ENCODE peak calls at places on chromosomes 4 and X, in four cellular contexts. B is iPS DF 6.9; K is SJCRH30; Q is naive thymus-derived CD4-positive, alpha-beta T cell. S is an unnamed sample.

GRCh38 chrX:45001038-45001437 is 128.1 kb downstream of the KDM6A start:
- DNase-seq in B (no peak), K (no peak), Q (no peak), S (no peak)

GRCh38 chr4:152972821-152973613 is 36.9 kb downstream of the FHDC1 start:
- DNase-seq in B (no peak), K (no peak), Q (no peak), S (no peak)

GRCh38 chrX:154013614-154014360 is 5.9 kb downstream of the IRAK1 start:
- DNase-seq in B (no peak), K (peak; percentile 56), Q (peak; percentile 49), S (peak; percentile 32)

GRCh38 chr4:182493377-182493776 is 250.2 kb downstream of the TENM3 start:
- DNase-seq in B (no peak), K (no peak), Q (no peak), S (no peak)

GRCh38 chr4:78644744-78645330 is 93.3 kb downstream of the ANXA3 start:
- DNase-seq in B (peak; percentile 27), K (peak; percentile 63), Q (peak; percentile 58), S (peak; percentile 8)

GRCh38 chr4:158710814-158711213 is 12.4 kb downstream of the PPID start:
- DNase-seq in B (no peak), K (peak; percentile 1), Q (no peak), S (no peak)

GRCh38 chr4:26763063-26763462 is 97.6 kb upstream of the STIM2 start:
- DNase-seq in B (no peak), K (no peak), Q (no peak), S (no peak)

GRCh38 chr4:133929540-133929939 is 272.0 kb downstream of the PABPC4L start:
- DNase-seq in B (no peak), K (no peak), Q (no peak), S (no peak)

GRCh38 chr4:48594185-48594584 is 104.1 kb downstream of the ZAR1 start:
- DNase-seq in B (no peak), K (no peak), Q (no peak), S (no peak)

GRCh38 chr4:173218411-173219125 is 50.0 kb downstream of the GALNT7 start:
- DNase-seq in B (no peak), K (peak; percentile 43), Q (no peak), S (no peak)

GRCh38 chr4:188879598-188879997 is 740.4 kb downstream of the TRIML1 start:
- DNase-seq in B (no peak), K (no peak), Q (no peak), S (no peak)

GRCh38 chrX:2958199-2958598 is 29.1 kb upstream of the ARSD start:
- DNase-seq in B (no peak), K (no peak), Q (no peak), S (no peak)

GRCh38 chr4:77151246-77151645 is 5.8 kb upstream of the CCNG2 start:
- DNase-seq in B (no peak), K (no peak), Q (no peak), S (no peak)

GRCh38 chr4:84286048-84286447 is 213.0 kb downstream of the NKX6-1 start:
- DNase-seq in B (no peak), K (no peak), Q (no peak), S (no peak)

GRCh38 chr4:115229873-115230272 is 116.5 kb upstream of the NDST4 start:
- DNase-seq in B (no peak), K (no peak), Q (no peak), S (no peak)

GRCh38 chr4:41143721-41144379 is 70.5 kb downstream of the APBB2 start:
- DNase-seq in B (no peak), K (peak; percentile 84), Q (no peak), S (no peak)

GRCh38 chr4:336099-336892 is 1.3 kb upstream of the ZNF141 start:
- DNase-seq in B (no peak), K (no peak), Q (no peak), S (no peak)

GRCh38 chr4:99934891-99935290 is 11.5 kb downstream of the DNAJB14 start:
- DNase-seq in B (no peak), K (no peak), Q (no peak), S (no peak)

GRCh38 chr4:122666527-122667245 is 45.8 kb upstream of the IL21 start:
- DNase-seq in B (no peak), K (no peak), Q (peak; percentile 12), S (no peak)

GRCh38 chrX:41664307-41665299 is 24.2 kb upstream of the GPR34 start:
- DNase-seq in B (no peak), K (no peak), Q (no peak), S (no peak)

GRCh38 chr4:141853091-141853734 is 216.8 kb downstream of the IL15 start:
- DNase-seq in B (no peak), K (peak; percentile 36), Q (no peak), S (no peak)

GRCh38 chr4:15956179-15956850 is 6.7 kb downstream of the FGFBP2 start:
- DNase-seq in B (peak; percentile 63), K (peak; percentile 80), Q (peak; percentile 64), S (peak; percentile 19)

GRCh38 chrX:100946521-100946920 is 17.8 kb upstream of the XKRX start:
- DNase-seq in B (no peak), K (peak; percentile 26), Q (no peak), S (no peak)

GRCh38 chr4:150139297-150139696 is 61.1 kb downstream of the DCLK2 start:
- DNase-seq in B (no peak), K (no peak), Q (no peak), S (no peak)

GRCh38 chr4:1675136-1675801 is 8.8 kb downstream of the FAM53A start:
- DNase-seq in B (no peak), K (no peak), Q (no peak), S (no peak)

GRCh38 chr4:175469519-175469918 is 342.5 kb downstream of the GPM6A start:
- DNase-seq in B (no peak), K (peak; percentile 2), Q (no peak), S (no peak)

GRCh38 chr4:87073570-87074470 is 139.0 kb downstream of the AFF1 start:
- DNase-seq in B (no peak), K (peak; percentile 26), Q (peak; percentile 59), S (peak; percentile 12)

GRCh38 chr4:45668086-45668485 is 455.8 kb downstream of the GABRG1 start:
- DNase-seq in B (no peak), K (peak; percentile 34), Q (no peak), S (no peak)

GRCh38 chr4:45661893-45662292 is 462.0 kb downstream of the GABRG1 start:
- DNase-seq in B (no peak), K (no peak), Q (no peak), S (no peak)

GRCh38 chr4:45662996-45663395 is 460.9 kb downstream of the GABRG1 start:
- DNase-seq in B (no peak), K (peak; percentile 75), Q (no peak), S (no peak)

DNA sequence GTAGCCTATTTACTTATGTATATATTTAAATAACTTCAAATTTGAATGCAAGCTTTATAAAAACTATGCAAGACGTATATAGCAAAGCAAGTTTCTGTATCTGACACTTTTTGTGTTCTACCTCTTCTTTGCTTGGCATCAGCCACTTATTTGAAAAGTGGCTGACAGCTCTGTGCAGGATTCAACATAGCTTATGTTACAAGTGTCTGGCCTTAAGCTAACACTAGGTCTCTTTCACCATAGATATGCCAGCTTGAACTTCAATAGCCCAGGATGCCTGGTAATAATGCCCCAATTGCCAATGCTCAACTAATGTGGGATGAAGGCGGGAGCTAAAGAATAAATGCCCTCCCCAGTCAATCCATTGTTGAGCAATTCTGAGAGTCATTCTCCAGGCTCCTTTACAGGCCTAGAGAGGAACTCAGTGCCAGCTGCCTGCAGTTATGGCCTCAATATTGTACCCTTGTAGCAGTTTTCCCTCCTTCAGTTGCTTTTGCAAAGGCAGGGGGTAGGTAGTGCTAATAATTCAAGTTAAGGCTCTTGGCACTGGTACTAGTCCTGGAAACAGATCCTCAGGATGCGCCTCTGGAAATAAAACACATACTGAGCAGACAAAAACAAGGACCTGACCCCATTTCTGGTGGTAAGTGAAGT is 460.2 kb downstream of the GABRG1 start:
- DNase-seq in B (no peak), K (no peak), Q (no peak), S (no peak)
- H3K9me3 ChIP-seq in B (no peaks in the 10 kb centered on the region), K (no peaks in the 10 kb centered on the region), Q (no peaks in the 10 kb centered on the region), S (no peaks in the 10 kb centered on the region)

GRCh38 chrX:53587795-53588194 is 98.7 kb downstream of the HUWE1 start:
- DNase-seq in B (no peak), K (no peak), Q (no peak), S (no peak)
- H3K9me3 ChIP-seq in B (no peaks in the 10 kb centered on the region), K (no peaks in the 10 kb centered on the region), Q (no peaks in the 10 kb centered on the region), S (no peaks in the 10 kb centered on the region)

DNA sequence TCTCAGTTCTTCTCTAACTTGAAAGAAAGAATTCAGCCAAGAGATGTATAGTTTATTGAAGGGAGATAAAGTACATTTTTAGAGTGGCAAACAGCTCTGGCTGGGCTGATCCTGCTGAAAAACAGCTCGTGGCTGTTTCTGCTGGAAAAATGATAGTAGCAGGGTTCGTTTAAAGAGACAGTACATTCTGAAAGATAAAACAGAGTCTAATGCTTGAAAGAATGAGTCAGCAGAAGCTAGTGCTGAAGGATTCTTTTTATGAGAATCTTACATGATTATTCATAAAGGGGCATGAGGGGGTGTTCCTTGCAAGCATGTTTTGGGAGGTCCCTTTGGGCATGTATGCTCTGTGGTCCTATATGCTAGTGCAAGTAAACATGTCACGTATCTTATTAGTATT is 790.0 kb downstream of the PCDH18 start:
- DNase-seq in B (no peak), K (no peak), Q (no peak), S (no peak)
- H3K9me3 ChIP-seq in B (no peaks in the 10 kb centered on the region), K (no peaks in the 10 kb centered on the region), Q (no peaks in the 10 kb centered on the region), S (no peaks in the 10 kb centered on the region)

GRCh38 chr4:11323771-11324170 is 104.9 kb downstream of the HS3ST1 start:
- DNase-seq in B (peak; percentile 2), K (no peak), Q (no peak), S (no peak)
- H3K9me3 ChIP-seq in B (peaks cover 2% of the 10 kb centered on the region), K (no peaks in the 10 kb centered on the region), Q (no peaks in the 10 kb centered on the region), S (no peaks in the 10 kb centered on the region)

DNA sequence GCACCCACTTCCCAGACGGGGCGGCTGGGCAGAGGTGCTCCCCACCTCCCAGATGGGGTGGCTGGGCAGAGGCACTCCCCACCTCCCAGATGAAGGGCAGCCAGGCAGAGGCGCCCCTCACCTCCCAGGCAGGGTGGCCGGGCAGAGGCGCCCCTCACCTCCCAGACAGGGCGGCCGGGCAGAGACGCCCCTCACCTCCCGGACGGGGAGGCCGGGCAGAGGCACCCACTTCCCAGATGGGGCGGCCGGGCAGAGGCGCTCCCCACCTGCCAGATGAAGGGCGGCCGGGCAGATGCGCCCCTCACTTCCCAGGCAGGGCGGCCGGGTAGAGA is 61.2 kb downstream of the UPRT start:
- DNase-seq in B (no peak), K (no peak), Q (no peak), S (no peak)
- H3K9me3 ChIP-seq in B (no peaks in the 10 kb centered on the region), K (peaks cover 6% of the 10 kb centered on the region), Q (no peaks in the 10 kb centered on the region), S (no peaks in the 10 kb centered on the region)

GRCh38 chr4:36523182-36523581 is 241.8 kb downstream of the DTHD1 start:
- DNase-seq in B (no peak), K (no peak), Q (no peak), S (no peak)
- H3K9me3 ChIP-seq in B (no peaks in the 10 kb centered on the region), K (peaks cover 4% of the 10 kb centered on the region), Q (no peaks in the 10 kb centered on the region), S (no peaks in the 10 kb centered on the region)

GRCh38 chrX:10120828-10121227 is 35.9 kb upstream of the CLCN4 start:
- DNase-seq in B (no peak), K (no peak), Q (no peak), S (no peak)
- H3K9me3 ChIP-seq in B (no peaks in the 10 kb centered on the region), K (peaks cover 6% of the 10 kb centered on the region), Q (no peaks in the 10 kb centered on the region), S (no peaks in the 10 kb centered on the region)

DNA sequence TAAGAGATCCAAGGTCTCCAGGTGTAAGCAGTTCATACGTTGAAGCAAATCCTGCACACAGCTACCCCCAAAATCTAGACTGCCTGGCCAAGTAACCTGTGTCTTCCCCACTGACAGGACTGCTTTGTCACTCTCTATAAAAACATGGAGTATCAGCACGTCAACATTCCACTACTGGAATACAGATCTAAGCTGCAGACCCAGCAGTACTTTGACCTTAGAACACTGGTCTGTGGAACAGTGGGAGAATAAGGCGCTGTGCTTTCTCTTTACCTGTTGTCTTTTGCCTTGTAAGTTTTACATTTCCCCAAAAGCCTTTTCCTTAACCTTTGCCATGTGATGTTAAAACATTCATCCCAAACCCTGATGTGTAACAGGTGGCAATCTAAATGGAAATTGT is 137.4 kb downstream of the JADE1 start:
- DNase-seq in B (no peak), K (no peak), Q (no peak), S (no peak)
- H3K9me3 ChIP-seq in B (no peaks in the 10 kb centered on the region), K (no peaks in the 10 kb centered on the region), Q (no peaks in the 10 kb centered on the region), S (no peaks in the 10 kb centered on the region)

S was measured in T-helper 17 cell.